ENCODE peak calls at places on chromosomes 16 and 17, in five cellular contexts. F is cardiac muscle cell; J is stomach; S is PC-3; Q is CD8-positive, alpha-beta memory T cell. T is an unnamed sample. For H3K4me1, the result is how much of the 10 kb centered on the place peaks cover.

GRCh38 chr17:32627233-32628008 is 140.6 kb downstream of the CDK5R1 start:
- DNase-seq in F (no peak), J (no peak), S (peak), Q (no peak), T (no peak)

GRCh38 chr17:47882247-47882646 is 13.8 kb upstream of the SP2 start:
- DNase-seq in F (no peak), J (peak), S (peak), Q (no peak), T (no peak)

GRCh38 chr16:68079616-68080344 is 5.4 kb upstream of the NFATC3 start:
- DNase-seq in F (no peak), J (peak), S (no peak), Q (peak), T (peak)

GRCh38 chr16:8852534-8852933 is 16.3 kb downstream of the CARHSP1 start:
- DNase-seq in F (no peak), J (no peak), S (no peak), Q (no peak), T (no peak)

GRCh38 chr17:33664116-33664840 is 371.2 kb upstream of the ASIC2 start:
- DNase-seq in F (no peak), J (no peak), S (no peak), Q (no peak), T (no peak)

GRCh38 chr16:8199390-8199789 is 390.9 kb downstream of the TMEM114 start:
- DNase-seq in F (no peak), J (no peak), S (no peak), Q (no peak), T (no peak)

GRCh38 chr16:3118204-3118790 is 5.9 kb downstream of the ZNF205 start:
- DNase-seq in F (no peak), J (no peak), S (no peak), Q (no peak), T (no peak)

GRCh38 chr16:4179020-4179419 is 62.8 kb upstream of the ADCY9 start:
- DNase-seq in F (no peak), J (no peak), S (peak), Q (no peak), T (peak)

GRCh38 chr16:4631444-4631843 is 6.8 kb downstream of the MGRN1 start:
- DNase-seq in F (no peak), J (no peak), S (no peak), Q (no peak), T (no peak)

GRCh38 chr17:50079334-50080095 is 15.6 kb upstream of the PDK2 start:
- DNase-seq in F (no peak), J (peak), S (peak), Q (no peak), T (no peak)

GRCh38 chr17:18247613-18248001 is 10.9 kb downstream of the FLII start:
- DNase-seq in F (no peak), J (peak), S (no peak), Q (no peak), T (no peak)

GRCh38 chr16:48133455-48134226 is 22.2 kb downstream of the ABCC12 start:
- DNase-seq in F (no peak), J (peak), S (no peak), Q (no peak), T (no peak)

GRCh38 chr17:56676807-56677206 is 83.3 kb downstream of the NOG start:
- DNase-seq in F (no peak), J (no peak), S (peak), Q (no peak), T (no peak)

GRCh38 chr17:1915889-1916288 is 86.1 kb downstream of the RPA1 start:
- DNase-seq in F (no peak), J (no peak), S (no peak), Q (no peak), T (no peak)

GRCh38 chr17:48038687-48039086 is 1.1 kb upstream of the COPZ2 start:
- DNase-seq in F (no peak), J (no peak), S (no peak), Q (no peak), T (no peak)

GRCh38 chr17:27559996-27560481 is 70.9 kb upstream of the LGALS9 start:
- DNase-seq in F (peak), J (peak), S (peak), Q (no peak), T (no peak)

GRCh38 chr17:32197987-32198386 is 55.7 kb downstream of the RHOT1 start:
- DNase-seq in F (no peak), J (no peak), S (no peak), Q (no peak), T (no peak)

GRCh38 chr17:51647873-51648272 is 387.5 kb downstream of the UTP18 start:
- DNase-seq in F (no peak), J (no peak), S (peak), Q (no peak), T (no peak)

GRCh38 chr16:11402745-11403533 is 57.7 kb downstream of the RMI2 start:
- DNase-seq in F (no peak), J (no peak), S (no peak), Q (no peak), T (no peak)

GRCh38 chr17:73471924-73472323 is 160.1 kb upstream of the CDC42EP4 start:
- DNase-seq in F (no peak), J (no peak), S (no peak), Q (no peak), T (no peak)

GRCh38 chr16:49868164-49868668 is 12.3 kb upstream of the ZNF423 start:
- DNase-seq in F (no peak), J (no peak), S (no peak), Q (no peak), T (no peak)
- H3K4me1 ChIP-seq in F (under half), J (under half), S (under half), Q (under half), T (under half)

GRCh38 chr17:8438441-8438840 is 2.8 kb downstream of the NDEL1 start:
- DNase-seq in F (no peak), J (no peak), S (no peak), Q (peak), T (no peak)
- H3K4me1 ChIP-seq in F (under half), J (half or more), S (under half), Q (half or more), T (under half)

DNA sequence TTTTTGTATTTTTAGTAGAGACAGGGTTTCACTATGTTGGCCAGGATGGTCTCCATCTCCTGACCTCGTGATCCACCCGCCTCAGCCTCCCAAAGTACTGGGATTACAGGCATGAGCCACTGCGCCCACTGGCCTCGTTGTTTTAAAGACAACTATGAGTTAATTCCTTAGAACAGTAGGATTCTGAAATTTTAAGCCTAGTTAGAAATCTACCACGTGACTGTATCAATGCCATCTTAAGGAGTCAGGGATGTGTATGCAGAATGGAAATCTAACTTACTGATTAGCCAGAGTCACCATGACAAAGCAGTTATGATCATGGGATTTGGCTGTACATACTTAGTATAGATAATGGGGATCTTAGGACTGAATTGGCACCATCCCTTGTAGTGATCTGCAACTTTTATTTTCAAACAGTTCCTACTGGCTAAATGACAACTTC is 2.8 kb downstream of the CEP20 start:
- DNase-seq in F (no peak), J (no peak), S (no peak), Q (no peak), T (no peak)
- H3K4me1 ChIP-seq in F (under half), J (under half), S (under half), Q (under half), T (under half)

DNA sequence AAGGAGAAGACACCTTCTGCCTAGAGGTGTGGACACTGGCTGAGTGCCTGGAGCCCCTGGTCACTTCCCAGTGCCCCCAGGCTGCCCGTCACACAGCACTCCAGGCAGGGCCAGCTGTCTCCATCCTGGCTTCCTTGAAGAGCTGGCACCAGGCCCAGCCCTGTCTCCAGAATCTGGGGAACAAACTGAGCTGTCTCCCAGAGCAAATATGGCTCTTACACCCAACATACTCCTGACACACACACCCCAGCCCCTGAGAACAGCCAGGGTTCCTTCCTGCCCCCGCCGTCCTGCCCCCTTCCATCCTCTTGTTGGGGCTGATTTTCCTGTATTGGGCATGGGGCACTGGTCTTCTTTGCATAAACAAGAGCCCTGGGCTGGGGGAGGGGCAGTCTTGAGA is 9.1 kb downstream of the NHERF1 start:
- DNase-seq in F (no peak), J (peak), S (no peak), Q (no peak), T (no peak)
- H3K4me1 ChIP-seq in F (under half), J (half or more), S (under half), Q (half or more), T (half or more)

GRCh38 chr16:57192720-57193486 is 6.8 kb downstream of the RSPRY1 start:
- DNase-seq in F (no peak), J (no peak), S (no peak), Q (no peak), T (no peak)
- H3K4me1 ChIP-seq in F (under half), J (half or more), S (half or more), Q (under half), T (under half)